ENCODE peak calls at places on chromosomes 16 and 17, in ten cellular contexts. X is stimulated activated effector memory CD8-positive, alpha-beta T cell treated with anti-CD3 and anti-CD28 coated beads, Interleukin-12 subunit alpha, Interleukin-12 subunit beta, amount 100 ng/mL, for 72 hours; E is left colon; N is heart left ventricle; A is GM12878; T is T-cell; V is gastroesophageal sphincter; H is right lobe of liver; S is naive thymus-derived CD4-positive, alpha-beta T cell; M is body of pancreas. Y is an unnamed sample.

GRCh38 chr16:78503501-78504110 is 404.2 kb downstream of the WWOX start:
- ATAC-seq in E (peak), X (no peak), H (peak), V (no peak), T (no peak), S (no peak), A (peak), N (no peak), M (peak), Y (no peak)

GRCh38 chr16:4687946-4688673 is 5.3 kb upstream of the NUDT16L1 start:
- ATAC-seq in X (no peak), M (no peak), A (no peak), E (no peak), T (no peak), N (no peak), H (peak), V (no peak), S (no peak), Y (no peak)

GRCh38 chr17:27660436-27660835 is 29.4 kb downstream of the LGALS9 start:
- ATAC-seq in H (no peak), N (no peak), T (no peak), A (no peak), V (no peak), E (no peak), M (no peak), S (no peak), X (no peak), Y (no peak)

GRCh38 chr17:76822184-76822778 is 45.9 kb upstream of the MGAT5B start:
- ATAC-seq in A (no peak), N (no peak), H (no peak), T (no peak), S (no peak), V (no peak), M (no peak), X (no peak), E (no peak), Y (no peak)

GRCh38 chr17:57369509-57369945 is 113.2 kb downstream of the MSI2 start:
- ATAC-seq in E (no peak), T (no peak), V (no peak), A (peak), N (no peak), X (peak), M (peak), H (no peak), S (no peak), Y (no peak)

GRCh38 chr16:19380316-19380715 is 37.4 kb upstream of the TMC5 start:
- ATAC-seq in E (no peak), N (no peak), M (no peak), T (peak), V (no peak), A (no peak), S (no peak), H (peak), X (peak), Y (no peak)

GRCh38 chr16:84687715-84688114 is 12.1 kb upstream of the USP10 start:
- ATAC-seq in X (peak), N (peak), M (no peak), H (no peak), E (no peak), T (no peak), S (peak), V (no peak), A (peak), Y (peak)

GRCh38 chr16:2762711-2763110 is 10.3 kb downstream of the SRRM2 start:
- ATAC-seq in N (no peak), A (no peak), E (no peak), X (no peak), V (no peak), M (no peak), S (no peak), H (no peak), T (no peak), Y (no peak)

GRCh38 chr17:43634681-43635125 is 27.0 kb downstream of the MEOX1 start:
- ATAC-seq in X (no peak), V (peak), N (peak), E (no peak), A (no peak), M (peak), T (no peak), H (peak), S (no peak), Y (no peak)

GRCh38 chr16:46747777-46748651 is at the start of gene MYLK3:
- ATAC-seq in S (no peak), M (no peak), V (no peak), H (no peak), T (no peak), N (peak), A (no peak), X (peak), E (no peak), Y (peak)

GRCh38 chr17:57939797-57940196 is 15.4 kb downstream of the CUEDC1 start:
- ATAC-seq in M (no peak), T (peak), N (no peak), H (peak), E (peak), V (no peak), X (no peak), S (peak), A (peak), Y (peak)

GRCh38 chr17:63701477-63702222 is 1.7 kb upstream of the LIMD2 start:
- ATAC-seq in E (no peak), V (no peak), X (peak), N (no peak), A (peak), S (peak), H (no peak), M (no peak), T (peak), Y (peak)

GRCh38 chr17:15914400-15915165 is 30.3 kb upstream of the ADORA2B start:
- ATAC-seq in V (no peak), A (no peak), N (no peak), M (no peak), T (peak), X (peak), H (peak), E (no peak), S (peak), Y (no peak)

GRCh38 chr17:19546289-19547065 is 12.8 kb downstream of the SLC47A1 start:
- ATAC-seq in A (peak), M (no peak), T (peak), H (peak), N (peak), E (peak), X (no peak), V (peak), S (peak), Y (peak)

GRCh38 chr17:50111687-50112655 is 16.8 kb downstream of the PDK2 start:
- ATAC-seq in V (peak), A (no peak), N (peak), M (peak), T (no peak), H (peak), S (no peak), E (peak), X (no peak), Y (no peak)

GRCh38 chr17:7220593-7221280 is 999 bp downstream of the ACADVL start:
- ATAC-seq in T (peak), V (no peak), S (peak), A (peak), E (peak), H (peak), X (peak), N (peak), M (peak), Y (peak)

GRCh38 chr17:49090885-49091594 is 41.5 kb upstream of the B4GALNT2 start:
- ATAC-seq in M (no peak), V (no peak), T (no peak), A (no peak), E (no peak), N (no peak), X (no peak), S (no peak), H (no peak), Y (no peak)

GRCh38 chr16:4086153-4086552 is 30.1 kb downstream of the ADCY9 start:
- ATAC-seq in T (no peak), M (no peak), H (no peak), A (no peak), X (no peak), E (no peak), S (no peak), N (peak), V (no peak), Y (no peak)

Y was measured in stimulated activated memory B cell treated with anti-CD40 and anti-IgM and Interleukin-4, amounts not matched to agents 10 μg/mL and 1 μg/mL and 100 μg/mL, for 72 hours.